ENCODE peak calls at places on chromosomes 5 and 9, in six cellular contexts. C is NB4, X is A549, P is endothelial cell of umbilical vein, L is K562, D is GM12878. O is an unnamed sample.

GRCh38 chr5:129118405-129118804 is 23.9 kb downstream of the ISOC1 start:
- DNase-seq in C (no peak), X (no peak), P (no peak), L (no peak), D (no peak), O (no peak)

GRCh38 chr5:33237471-33237870 is 203.3 kb upstream of the TARS1 start:
- DNase-seq in C (no peak), X (no peak), P (no peak), L (no peak), D (no peak), O (no peak)

GRCh38 chr5:107519900-107520354 is 150.8 kb downstream of the EFNA5 start:
- DNase-seq in C (no peak), X (peak), P (peak), L (no peak), D (peak), O (no peak)

GRCh38 chr9:120191141-120191540 is 388.8 kb downstream of the CDK5RAP2 start:
- DNase-seq in C (no peak), X (no peak), P (no peak), L (no peak), D (no peak), O (no peak)

GRCh38 chr5:161085081-161085480 is 233.1 kb upstream of the ATP10B start:
- DNase-seq in C (no peak), X (no peak), P (no peak), L (no peak), D (no peak), O (no peak)

GRCh38 chr9:129759804-129760502 is 7.1 kb upstream of the PTGES start:
- DNase-seq in C (no peak), X (no peak), P (no peak), L (peak), D (no peak), O (no peak)

GRCh38 chr5:32261198-32261597 is 51.5 kb downstream of the MTMR12 start:
- DNase-seq in C (peak), X (no peak), P (no peak), L (peak), D (no peak), O (no peak)

GRCh38 chr9:32707326-32707725 is 71.9 kb upstream of the TAF1L start:
- DNase-seq in C (no peak), X (no peak), P (no peak), L (no peak), D (no peak), O (no peak)

GRCh38 chr5:58149345-58149744 is 310.5 kb downstream of the PLK2 start:
- DNase-seq in C (no peak), X (no peak), P (no peak), L (no peak), D (no peak), O (no peak)

GRCh38 chr5:149235841-149236240 is 35.8 kb upstream of the AFAP1L1 start:
- DNase-seq in C (no peak), X (no peak), P (no peak), L (no peak), D (no peak), O (no peak)

GRCh38 chr5:113336975-113337374 is 97.8 kb downstream of the TSSK1B start:
- DNase-seq in C (peak), X (peak), P (peak), L (peak), D (no peak), O (peak)

GRCh38 chr5:156380846-156381245 is 53.9 kb downstream of the SGCD start:
- DNase-seq in C (no peak), X (peak), P (no peak), L (no peak), D (no peak), O (no peak)

GRCh38 chr5:114296191-114296590 is 65.7 kb upstream of the KCNN2 start:
- DNase-seq in C (no peak), X (no peak), P (no peak), L (no peak), D (no peak), O (no peak)

GRCh38 chr9:12923472-12924009 is 148.7 kb downstream of the LURAP1L start:
- DNase-seq in C (no peak), X (no peak), P (no peak), L (no peak), D (no peak), O (no peak)

GRCh38 chr9:113215142-113215541 is 5.9 kb downstream of the FKBP15 start:
- DNase-seq in C (peak), X (peak), P (peak), L (peak), D (no peak), O (peak)

GRCh38 chr5:20678814-20679298 is 690.9 kb upstream of the CDH18 start:
- DNase-seq in C (peak), X (peak), P (no peak), L (peak), D (no peak), O (no peak)

GRCh38 chr5:120599576-120599975 is 135.5 kb downstream of the PRR16 start:
- DNase-seq in C (peak), X (no peak), P (no peak), L (peak), D (no peak), O (no peak)

GRCh38 chr9:93061260-93061751 is 2.8 kb downstream of the SUSD3 start:
- DNase-seq in C (no peak), X (no peak), P (no peak), L (no peak), D (no peak), O (no peak)

GRCh38 chr9:129732946-129733631 is 19.8 kb downstream of the PTGES start:
- DNase-seq in C (no peak), X (no peak), P (no peak), L (no peak), D (no peak), O (no peak)

GRCh38 chr5:88452820-88453219 is 184.2 kb upstream of the TMEM161B start:
- DNase-seq in C (peak), X (no peak), P (no peak), L (no peak), D (no peak), O (no peak)

GRCh38 chr9:70609542-70610286 is 195.3 kb upstream of the KLF9 start:
- DNase-seq in C (no peak), X (no peak), P (no peak), L (no peak), D (no peak), O (no peak)

GRCh38 chr9:90793729-90794128 is 7.9 kb upstream of the SYK start:
- DNase-seq in C (no peak), X (no peak), P (no peak), L (no peak), D (no peak), O (no peak)

GRCh38 chr9:90795879-90796317 is 5.7 kb upstream of the SYK start:
- DNase-seq in C (peak), X (no peak), P (no peak), L (no peak), D (no peak), O (no peak)

GRCh38 chr9:90789862-90790261 is 11.8 kb upstream of the SYK start:
- DNase-seq in C (no peak), X (no peak), P (no peak), L (no peak), D (no peak), O (no peak)

GRCh38 chr9:90799271-90799860 is 2.3 kb upstream of the SYK start:
- DNase-seq in C (peak), X (no peak), P (no peak), L (no peak), D (no peak), O (no peak)

DNA sequence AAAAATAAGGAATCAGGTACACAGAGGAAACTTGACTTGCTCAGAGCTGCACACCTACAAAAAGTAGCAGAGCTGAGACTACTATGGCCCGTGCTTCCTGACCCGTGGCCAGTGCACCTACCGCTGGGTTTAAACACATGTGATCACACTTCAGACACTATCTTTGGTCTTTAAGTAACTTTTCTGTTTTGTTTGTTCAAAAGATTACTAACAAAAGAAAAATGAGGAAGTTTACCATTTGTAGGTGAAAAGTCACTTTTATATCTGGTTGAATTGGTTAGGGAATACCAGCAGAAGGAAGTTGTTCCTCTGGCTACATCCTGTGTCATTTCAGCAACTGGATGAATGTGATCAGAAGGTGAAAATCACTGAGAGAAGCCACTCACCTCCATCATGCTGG is 6.5 kb upstream of the SYK start:
- DNase-seq in C (peak), X (no peak), P (no peak), L (no peak), D (no peak), O (no peak)
- TF ChIP-seq MYC in C (no peak), X (no peak), P (no peak), L (no peak), D (no peak), O (no peak)

DNA sequence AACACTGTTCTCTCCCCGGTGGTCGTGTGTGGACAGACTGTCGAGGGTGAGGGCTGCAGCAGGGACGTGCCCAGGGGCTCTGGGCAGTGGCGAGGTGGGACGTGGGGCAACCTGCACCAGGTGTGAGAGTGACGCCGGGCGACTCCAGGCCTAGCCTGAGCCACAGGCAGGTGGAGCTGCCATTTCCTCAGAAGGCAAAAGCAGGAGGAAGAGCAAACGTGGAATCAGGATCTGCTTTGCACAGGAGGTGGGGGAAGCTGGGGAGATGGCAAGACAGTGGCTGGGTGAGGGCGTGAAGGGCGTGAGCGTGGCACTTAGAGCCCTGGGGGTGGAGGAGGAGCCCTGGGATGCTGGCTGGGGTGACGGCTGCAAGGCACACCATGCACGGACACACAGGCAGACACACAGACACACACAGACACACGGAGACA is 39.6 kb upstream of the NSMF start:
- DNase-seq in C (no peak), X (no peak), P (no peak), L (no peak), D (no peak), O (no peak)
- TF ChIP-seq MYC in C (no peak), X (no peak), P (no peak), L (no peak), D (no peak), O (no peak)

DNA sequence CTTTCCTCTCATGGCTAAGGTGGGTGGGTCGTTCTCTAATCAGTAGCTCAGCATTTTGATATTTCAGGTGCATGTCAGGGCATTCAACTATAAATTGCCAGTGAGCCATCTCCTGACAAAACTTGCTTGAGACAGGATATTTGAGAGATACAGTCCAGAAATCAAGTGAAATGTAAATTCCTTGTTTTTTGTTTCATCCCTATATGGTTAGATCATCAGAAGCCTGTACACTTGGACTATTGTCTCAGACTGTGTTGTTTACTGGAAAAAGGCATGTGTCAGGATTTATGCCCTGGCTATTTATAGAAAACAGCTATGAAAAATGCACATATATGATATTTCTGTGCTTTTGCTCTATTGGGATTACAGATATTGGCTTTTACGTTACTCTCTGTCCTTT is 44.1 kb downstream of the IL31RA start:
- DNase-seq in C (no peak), X (no peak), P (no peak), L (no peak), D (no peak), O (no peak)
- TF ChIP-seq MYC in C (no peak), X (no peak), P (no peak), L (no peak), D (no peak), O (no peak)

DNA sequence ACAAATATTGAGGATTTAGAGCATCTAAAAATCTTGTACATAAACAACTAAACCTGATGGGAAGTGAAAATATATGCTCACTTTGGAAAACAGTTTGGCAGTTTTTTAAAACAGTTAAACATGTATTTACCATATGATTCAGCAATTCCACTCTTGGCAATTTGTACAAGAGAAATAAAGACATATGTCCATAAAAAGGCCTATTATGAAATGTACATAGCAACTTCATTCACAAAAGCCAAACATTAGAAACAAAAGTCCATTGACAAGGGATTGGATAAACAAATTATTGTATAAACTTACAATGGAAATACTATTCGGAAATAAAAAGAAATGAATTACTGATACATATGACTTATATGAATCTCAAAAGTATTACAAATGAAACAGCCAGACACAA is 196.2 kb upstream of the SLC24A2 start:
- DNase-seq in C (no peak), X (no peak), P (no peak), L (no peak), D (no peak), O (no peak)
- TF ChIP-seq MYC in C (no peak), X (no peak), P (no peak), L (no peak), D (no peak), O (no peak)

GRCh38 chr5:1536298-1537165 is 12.8 kb upstream of the LPCAT1 start:
- DNase-seq in C (no peak), X (no peak), P (peak), L (no peak), D (peak), O (peak)
- TF ChIP-seq MYC in C (no peak), X (no peak), P (no peak), L (no peak), D (no peak), O (no peak)